ENCODE peak calls at places on chromosome 18, in four cellular contexts. One of them, this sample, is unnamed.

GRCh38 chr18:25349926-25350560 is 1.9 kb downstream of the ZNF521 start:
- DNase-seq in AG09319: no peak
- DNase-seq in epithelial cell of esophagus: no peak
- DNase-seq in RWPE1: no peak
- DNase-seq in this sample: peak

GRCh38 chr18:40708726-40709125 is 1246.3 kb upstream of the PIK3C3 start:
- DNase-seq in AG09319: no peak
- DNase-seq in epithelial cell of esophagus: peak
- DNase-seq in RWPE1: no peak
- DNase-seq in this sample: no peak

GRCh38 chr18:13372405-13372995 is 153.9 kb downstream of the LDLRAD4 start:
- DNase-seq in AG09319: no peak
- DNase-seq in epithelial cell of esophagus: no peak
- DNase-seq in RWPE1: no peak
- DNase-seq in this sample: no peak

GRCh38 chr18:37540424-37541121 is 25.0 kb downstream of the CELF4 start:
- DNase-seq in AG09319: no peak
- DNase-seq in epithelial cell of esophagus: no peak
- DNase-seq in RWPE1: no peak
- DNase-seq in this sample: no peak

GRCh38 chr18:6205706-6206105 is 209.0 kb downstream of the L3MBTL4 start:
- DNase-seq in AG09319: no peak
- DNase-seq in epithelial cell of esophagus: no peak
- DNase-seq in RWPE1: no peak
- DNase-seq in this sample: no peak

GRCh38 chr18:55385770-55386169 is 202.2 kb downstream of the TCF4 start:
- DNase-seq in AG09319: no peak
- DNase-seq in epithelial cell of esophagus: peak
- DNase-seq in RWPE1: no peak
- DNase-seq in this sample: no peak

GRCh38 chr18:4333043-4333442 is 122.1 kb downstream of the DLGAP1 start:
- DNase-seq in AG09319: no peak
- DNase-seq in epithelial cell of esophagus: no peak
- DNase-seq in RWPE1: no peak
- DNase-seq in this sample: no peak

GRCh38 chr18:13726972-13727331 is 479 bp downstream of the RNMT start:
- DNase-seq in AG09319: no peak
- DNase-seq in epithelial cell of esophagus: peak
- DNase-seq in RWPE1: peak
- DNase-seq in this sample: peak

DNA sequence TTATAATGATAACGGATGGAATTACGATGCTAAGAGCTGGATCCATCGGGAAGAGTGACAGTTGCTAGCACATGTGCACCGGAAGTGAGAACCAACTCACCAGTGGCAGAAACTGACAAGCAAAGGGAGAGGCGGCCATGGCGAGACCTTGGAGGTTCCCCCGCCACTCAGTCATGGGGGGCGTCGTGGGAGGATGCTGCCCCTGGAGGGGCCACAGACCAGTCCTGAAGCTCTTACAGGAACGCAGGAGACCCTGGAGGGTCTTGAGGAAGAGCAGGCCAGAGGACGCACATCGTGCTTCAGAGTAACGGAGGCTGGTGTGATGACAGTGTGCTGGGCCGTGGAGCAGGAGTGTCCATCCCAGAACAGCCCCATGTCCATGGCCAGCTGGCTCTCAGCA is 53.1 kb upstream of the KCNG2 start:
- DNase-seq in AG09319: no peak
- DNase-seq in epithelial cell of esophagus: no peak
- DNase-seq in RWPE1: no peak
- DNase-seq in this sample: no peak
- TF ChIP-seq CTCF in AG09319: no peak
- TF ChIP-seq CTCF in epithelial cell of esophagus: no peak
- TF ChIP-seq CTCF in RWPE1: no peak
- TF ChIP-seq CTCF in this sample: no peak

GRCh38 chr18:77777126-77777525 is 527.5 kb downstream of the GALR1 start:
- DNase-seq in AG09319: no peak
- DNase-seq in epithelial cell of esophagus: no peak
- DNase-seq in RWPE1: no peak
- DNase-seq in this sample: no peak

DNA sequence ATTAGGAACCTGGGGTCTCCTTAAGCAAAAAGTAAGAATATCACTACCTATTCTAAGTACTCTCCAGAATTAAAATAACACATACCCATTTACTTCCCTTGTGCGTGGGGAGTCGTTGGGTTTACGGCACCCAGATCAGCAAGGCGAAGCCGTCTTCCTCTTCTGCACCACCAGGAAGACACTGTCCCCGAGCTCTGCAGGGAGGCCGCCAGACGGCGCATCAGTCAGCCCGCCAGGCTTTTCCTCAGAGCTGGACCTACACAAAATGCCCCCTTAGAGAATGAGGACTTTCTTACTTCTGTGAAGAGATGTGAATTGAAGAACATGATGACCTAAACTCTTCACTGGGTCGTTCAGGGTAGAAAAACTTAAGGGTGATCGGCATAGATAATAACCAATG is 526.5 kb downstream of the GALR1 start:
- DNase-seq in AG09319: no peak
- DNase-seq in epithelial cell of esophagus: no peak
- DNase-seq in RWPE1: no peak
- DNase-seq in this sample: no peak
- TF ChIP-seq CTCF in AG09319: no peak
- TF ChIP-seq CTCF in epithelial cell of esophagus: no peak
- TF ChIP-seq CTCF in RWPE1: no peak
- TF ChIP-seq CTCF in this sample: no peak

DNA sequence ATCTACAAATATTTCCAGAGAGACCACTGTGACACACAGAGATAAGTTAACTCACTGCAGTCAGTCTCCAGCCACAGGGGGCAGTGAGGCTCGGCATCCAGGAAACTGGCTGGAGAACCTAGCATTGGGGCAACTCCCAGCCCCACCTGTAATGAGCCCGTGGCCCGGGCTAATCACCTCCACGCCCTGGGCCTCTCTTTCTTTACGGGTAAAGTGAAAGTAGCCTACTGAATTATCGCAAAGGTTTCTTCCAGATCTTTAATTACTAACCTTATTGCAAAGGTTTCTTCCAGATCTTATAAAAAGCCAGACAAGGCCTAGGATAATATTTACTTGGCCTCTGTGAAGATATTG is 45.6 kb upstream of the ACAA2 start:
- DNase-seq in AG09319: no peak
- DNase-seq in epithelial cell of esophagus: no peak
- DNase-seq in RWPE1: no peak
- DNase-seq in this sample: no peak
- TF ChIP-seq CTCF in AG09319: no peak
- TF ChIP-seq CTCF in epithelial cell of esophagus: no peak
- TF ChIP-seq CTCF in RWPE1: peak
- TF ChIP-seq CTCF in this sample: no peak

GRCh38 chr18:74147491-74147778 is 199 bp downstream of the FBXO15 start:
- DNase-seq in AG09319: no peak
- DNase-seq in epithelial cell of esophagus: no peak
- DNase-seq in RWPE1: no peak
- DNase-seq in this sample: no peak
- TF ChIP-seq CTCF in AG09319: no peak
- TF ChIP-seq CTCF in epithelial cell of esophagus: no peak
- TF ChIP-seq CTCF in RWPE1: no peak
- TF ChIP-seq CTCF in this sample: no peak

DNA sequence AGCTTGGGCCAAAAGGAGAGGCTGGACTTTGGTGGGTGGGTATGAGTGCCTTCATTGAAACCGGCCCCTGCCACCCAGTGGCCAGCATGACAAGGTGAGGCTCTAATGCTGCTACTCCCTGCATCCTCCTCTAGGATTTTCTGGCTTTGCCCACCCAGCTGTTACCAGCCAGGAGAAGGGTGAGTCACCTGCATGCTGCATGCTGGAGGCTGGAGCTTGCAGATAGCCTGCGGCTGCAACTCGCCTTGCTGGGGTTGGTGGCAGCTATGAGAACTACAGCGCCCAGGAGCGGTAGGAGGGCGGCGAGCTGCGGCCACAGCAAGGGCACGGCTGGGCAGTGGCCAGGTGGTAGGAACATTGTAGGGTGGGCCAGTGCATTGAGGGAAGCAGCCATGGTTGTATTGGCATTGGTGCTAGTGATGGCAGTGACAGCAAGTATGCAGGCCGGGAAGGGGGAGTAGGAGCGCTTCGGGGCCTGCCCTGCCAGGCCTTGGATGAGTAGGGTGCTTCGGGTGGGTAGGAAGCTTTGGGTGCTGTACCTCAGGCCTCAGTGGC is 75.4 kb upstream of the SLC35G4 start:
- DNase-seq in AG09319: no peak
- DNase-seq in epithelial cell of esophagus: no peak
- DNase-seq in RWPE1: no peak
- DNase-seq in this sample: no peak
- TF ChIP-seq CTCF in AG09319: no peak
- TF ChIP-seq CTCF in epithelial cell of esophagus: no peak
- TF ChIP-seq CTCF in RWPE1: no peak
- TF ChIP-seq CTCF in this sample: no peak

GRCh38 chr18:26462304-26462703 is 86.0 kb downstream of the KCTD1 start:
- DNase-seq in AG09319: no peak
- DNase-seq in epithelial cell of esophagus: no peak
- DNase-seq in RWPE1: no peak
- DNase-seq in this sample: no peak

GRCh38 chr18:26466026-26466425 is 82.3 kb downstream of the KCTD1 start:
- DNase-seq in AG09319: no peak
- DNase-seq in epithelial cell of esophagus: no peak
- DNase-seq in RWPE1: no peak
- DNase-seq in this sample: no peak

GRCh38 chr18:26465431-26465830 is 82.9 kb downstream of the KCTD1 start:
- DNase-seq in AG09319: no peak
- DNase-seq in epithelial cell of esophagus: no peak
- DNase-seq in RWPE1: no peak
- DNase-seq in this sample: no peak

GRCh38 chr18:26461405-26461804 is 86.9 kb downstream of the KCTD1 start:
- DNase-seq in AG09319: no peak
- DNase-seq in epithelial cell of esophagus: peak
- DNase-seq in RWPE1: no peak
- DNase-seq in this sample: no peak

DNA sequence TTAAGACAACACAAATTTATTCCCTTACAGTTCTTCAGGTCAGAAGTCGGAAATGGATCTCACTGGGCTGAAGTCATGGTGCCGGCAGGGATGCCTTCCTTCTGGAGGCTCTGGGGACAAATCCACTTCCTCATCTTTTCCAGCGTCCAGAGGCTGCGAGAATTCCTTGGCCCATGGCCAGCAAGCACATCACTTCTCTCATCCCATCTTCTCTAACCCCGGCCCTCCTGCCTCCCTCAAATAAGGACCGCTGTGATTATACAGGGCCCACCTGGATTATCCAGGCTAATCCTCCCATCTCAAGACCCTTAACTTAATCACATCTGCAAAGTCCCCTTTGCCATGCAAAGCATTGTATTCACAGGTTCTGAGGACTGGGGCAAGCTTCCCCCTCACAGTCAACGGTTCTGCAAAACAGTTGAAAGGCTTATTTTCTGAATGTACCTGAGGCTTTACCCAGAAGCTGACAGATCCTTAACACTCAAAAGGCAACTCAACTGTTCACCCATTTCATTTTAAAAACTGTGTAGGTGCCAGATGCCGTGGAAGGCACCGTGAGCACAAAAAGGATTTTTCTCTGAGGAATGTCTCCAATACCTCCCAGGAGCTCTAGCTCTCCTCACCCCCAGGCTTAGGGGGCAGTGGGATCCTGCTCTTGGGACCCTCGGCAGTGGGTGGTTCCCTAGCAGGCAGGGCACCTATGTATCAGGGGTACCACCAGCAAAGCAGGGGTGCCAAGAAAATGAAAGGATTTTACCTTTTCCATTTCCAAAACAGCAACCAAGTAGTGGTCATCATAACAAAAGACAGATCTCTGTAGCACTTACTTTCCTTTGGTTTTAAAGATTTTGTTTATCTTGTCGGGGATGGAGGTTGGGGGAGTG is 84.0 kb downstream of the KCTD1 start:
- DNase-seq in AG09319: no peak
- DNase-seq in epithelial cell of esophagus: no peak
- DNase-seq in RWPE1: no peak
- DNase-seq in this sample: no peak
- TF ChIP-seq CTCF in AG09319: no peak
- TF ChIP-seq CTCF in epithelial cell of esophagus: no peak
- TF ChIP-seq CTCF in RWPE1: no peak
- TF ChIP-seq CTCF in this sample: no peak

GRCh38 chr18:46393230-46393629 is 263.8 kb downstream of the LOXHD1 start:
- DNase-seq in AG09319: no peak
- DNase-seq in epithelial cell of esophagus: no peak
- DNase-seq in RWPE1: no peak
- DNase-seq in this sample: no peak
- TF ChIP-seq CTCF in AG09319: no peak
- TF ChIP-seq CTCF in epithelial cell of esophagus: no peak
- TF ChIP-seq CTCF in RWPE1: no peak
- TF ChIP-seq CTCF in this sample: peak

GRCh38 chr18:42619771-42620170 is 495.7 kb downstream of the RIT2 start:
- DNase-seq in AG09319: no peak
- DNase-seq in epithelial cell of esophagus: no peak
- DNase-seq in RWPE1: no peak
- DNase-seq in this sample: no peak

GRCh38 chr18:42614619-42615293 is 500.7 kb downstream of the RIT2 start:
- DNase-seq in AG09319: no peak
- DNase-seq in epithelial cell of esophagus: no peak
- DNase-seq in RWPE1: no peak
- DNase-seq in this sample: no peak

GRCh38 chr18:42617086-42617725 is 498.3 kb downstream of the RIT2 start:
- DNase-seq in AG09319: no peak
- DNase-seq in epithelial cell of esophagus: no peak
- DNase-seq in RWPE1: no peak
- DNase-seq in this sample: no peak

DNA sequence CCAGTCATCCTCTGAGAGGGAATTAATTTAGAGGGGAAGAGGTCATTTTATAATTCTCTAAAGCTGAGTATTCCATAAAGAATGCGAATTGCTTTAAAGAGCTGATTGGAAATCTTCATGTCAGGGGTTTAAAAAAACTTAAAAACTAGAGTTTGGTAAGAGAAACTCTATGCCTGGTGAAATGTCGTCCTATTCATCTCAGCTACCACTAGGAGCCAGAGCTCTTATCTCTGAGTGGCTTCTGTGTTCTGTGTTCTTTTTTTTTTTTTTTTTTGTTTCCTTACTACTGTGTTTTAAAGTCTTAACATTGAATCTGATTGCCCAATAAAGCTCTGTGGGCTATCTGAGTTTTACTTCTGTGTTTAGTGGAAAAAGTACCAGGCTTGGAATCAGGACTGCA is 494.9 kb downstream of the RIT2 start:
- DNase-seq in AG09319: no peak
- DNase-seq in epithelial cell of esophagus: no peak
- DNase-seq in RWPE1: no peak
- DNase-seq in this sample: no peak
- TF ChIP-seq CTCF in AG09319: no peak
- TF ChIP-seq CTCF in epithelial cell of esophagus: no peak
- TF ChIP-seq CTCF in RWPE1: no peak
- TF ChIP-seq CTCF in this sample: no peak

This sample was measured in GM13977.